ENCODE peak calls at places on chromosome 13, in four cellular contexts. B is nucleus accumbens, V is LoVo, L is kidney glomerular epithelial cell. T is an unnamed sample.

GRCh38 chr13:110820311-110820710 is 94.6 kb downstream of the ANKRD10 start:
- DNase-seq in B (no peak), V (no peak), L (no peak), T (no peak)

GRCh38 chr13:57286511-57287098 is 119.6 kb downstream of the PRR20E start:
- DNase-seq in B (no peak), V (no peak), L (no peak), T (no peak)

GRCh38 chr13:23656637-23657036 is 86.4 kb downstream of the TNFRSF19 start:
- DNase-seq in B (no peak), V (no peak), L (no peak), T (no peak)

GRCh38 chr13:30791354-30791921 is 56.1 kb downstream of the ALOX5AP start:
- DNase-seq in B (no peak), V (no peak), L (no peak), T (no peak)

GRCh38 chr13:48866204-48866603 is 109.5 kb upstream of the FNDC3A start:
- DNase-seq in B (no peak), V (no peak), L (no peak), T (no peak)

GRCh38 chr13:101210774-101211173 is 205.5 kb downstream of the NALCN start:
- DNase-seq in B (no peak), V (no peak), L (no peak), T (no peak)

GRCh38 chr13:37666036-37666435 is 67.5 kb upstream of the POSTN start:
- DNase-seq in B (no peak), V (no peak), L (no peak), T (no peak)

GRCh38 chr13:94656766-94657165 is 55.1 kb downstream of the GPR180 start:
- DNase-seq in B (no peak), V (no peak), L (peak), T (peak)

GRCh38 chr13:110498765-110499164 is 62.8 kb downstream of the RAB20 start:
- DNase-seq in B (no peak), V (no peak), L (no peak), T (no peak)

GRCh38 chr13:34223984-34224383 is 406.0 kb downstream of the RFC3 start:
- DNase-seq in B (no peak), V (no peak), L (no peak), T (no peak)

GRCh38 chr13:106299616-106300015 is 235.8 kb downstream of the EFNB2 start:
- DNase-seq in B (no peak), V (no peak), L (no peak), T (no peak)

GRCh38 chr13:75547917-75548316 is 1.7 kb upstream of the UCHL3 start:
- DNase-seq in B (no peak), V (no peak), L (peak), T (no peak)

GRCh38 chr13:40799508-40799907 is 10.1 kb downstream of the SLC25A15 start:
- DNase-seq in B (no peak), V (no peak), L (no peak), T (no peak)

GRCh38 chr13:98556968-98557591 is 19.8 kb downstream of the STK24 start:
- DNase-seq in B (no peak), V (no peak), L (peak), T (no peak)

GRCh38 chr13:107586216-107586615 is 629.1 kb downstream of the LIG4 start:
- DNase-seq in B (no peak), V (no peak), L (no peak), T (no peak)

GRCh38 chr13:111025310-111025709 is 89.8 kb upstream of the ARHGEF7 start:
- DNase-seq in B (no peak), V (no peak), L (no peak), T (no peak)

GRCh38 chr13:61413572-61413971 is 2.1 kb downstream of the PCDH20 start:
- DNase-seq in B (no peak), V (no peak), L (no peak), T (peak)

GRCh38 chr13:91745962-91746361 is 347.5 kb downstream of the GPC5 start:
- DNase-seq in B (no peak), V (no peak), L (no peak), T (no peak)

GRCh38 chr13:113061271-113061625 is 44.3 kb upstream of the F7 start:
- DNase-seq in B (no peak), V (no peak), L (no peak), T (no peak)

GRCh38 chr13:32248789-32249188 is 66.4 kb downstream of the ZAR1L start:
- DNase-seq in B (no peak), V (no peak), L (no peak), T (no peak)

GRCh38 chr13:41694902-41695301 is 237.6 kb downstream of the RGCC start:
- DNase-seq in B (no peak), V (peak), L (peak), T (peak)

GRCh38 chr13:19606152-19606551 is 27.3 kb upstream of the MPHOSPH8 start:
- DNase-seq in B (no peak), V (peak), L (no peak), T (no peak)

GRCh38 chr13:69910800-69911199 is 196.8 kb upstream of the ATXN8OS start:
- DNase-seq in B (no peak), V (no peak), L (no peak), T (no peak)